ENCODE peak calls at places on chromosome 9, in eight cellular contexts. J is RWPE1; Z is CD4-positive, alpha-beta T cell; D is adrenal gland; K is AG09319; T is hepatocyte; L is uterus; Q is fibroblast of lung. X is an unnamed sample.

GRCh38 chr9:131324736-131325679 is 35.5 kb downstream of the PLPP7 start:
- DNase-seq in J (no peak), Z (no peak), D (no peak), K (no peak), T (no peak), L (no peak), Q (no peak), X (no peak)

GRCh38 chr9:112333639-112334318 is 360 bp upstream of the PTBP3 start:
- DNase-seq in J (peak; percentile 99), Z (peak; percentile 90), D (peak; percentile 95), K (peak; percentile 93), T (peak; percentile 99), L (peak; percentile 96), Q (peak; percentile 95), X (peak; percentile 92)

GRCh38 chr9:115498338-115498737 is 380.4 kb upstream of the TNC start:
- DNase-seq in J (peak; percentile 63), Z (no peak), D (no peak), K (no peak), T (peak; percentile 52), L (no peak), Q (no peak), X (no peak)

GRCh38 chr9:73073337-73074175 is 78.1 kb upstream of the ANXA1 start:
- DNase-seq in J (no peak), Z (no peak), D (no peak), K (no peak), T (no peak), L (no peak), Q (no peak), X (no peak)

GRCh38 chr9:137745541-137745991 is 126.8 kb downstream of the EHMT1 start:
- DNase-seq in J (no peak), Z (no peak), D (peak; percentile 57), K (no peak), T (peak; percentile 57), L (no peak), Q (no peak), X (no peak)

GRCh38 chr9:131495726-131496292 is 6.9 kb upstream of the POMT1 start:
- DNase-seq in J (no peak), Z (no peak), D (no peak), K (no peak), T (no peak), L (no peak), Q (no peak), X (no peak)

GRCh38 chr9:17519761-17520160 is 59.1 kb upstream of the SH3GL2 start:
- DNase-seq in J (no peak), Z (no peak), D (no peak), K (no peak), T (peak; percentile 43), L (no peak), Q (peak; percentile 36), X (no peak)

GRCh38 chr9:82923410-82924242 is 139.3 kb downstream of the RASEF start:
- DNase-seq in J (no peak), Z (no peak), D (no peak), K (no peak), T (peak; percentile 14), L (no peak), Q (no peak), X (no peak)

GRCh38 chr9:73219985-73220626 is 68.4 kb downstream of the ANXA1 start:
- DNase-seq in J (peak; percentile 45), Z (no peak), D (no peak), K (no peak), T (peak; percentile 13), L (no peak), Q (peak; percentile 50), X (no peak)

GRCh38 chr9:136416914-136417313 is 6.5 kb downstream of the PMPCA start:
- DNase-seq in J (no peak), Z (no peak), D (no peak), K (no peak), T (no peak), L (no peak), Q (no peak), X (no peak)

GRCh38 chr9:136418182-136419091 is 8.0 kb downstream of the PMPCA start:
- DNase-seq in J (no peak), Z (no peak), D (no peak), K (no peak), T (no peak), L (no peak), Q (no peak), X (no peak)

GRCh38 chr9:136416427-136416826 is 6.0 kb downstream of the PMPCA start:
- DNase-seq in J (no peak), Z (no peak), D (no peak), K (no peak), T (no peak), L (no peak), Q (no peak), X (no peak)

GRCh38 chr9:136421791-136422190 is 11.3 kb downstream of the PMPCA start:
- DNase-seq in J (no peak), Z (no peak), D (no peak), K (no peak), T (no peak), L (no peak), Q (no peak), X (no peak)

DNA sequence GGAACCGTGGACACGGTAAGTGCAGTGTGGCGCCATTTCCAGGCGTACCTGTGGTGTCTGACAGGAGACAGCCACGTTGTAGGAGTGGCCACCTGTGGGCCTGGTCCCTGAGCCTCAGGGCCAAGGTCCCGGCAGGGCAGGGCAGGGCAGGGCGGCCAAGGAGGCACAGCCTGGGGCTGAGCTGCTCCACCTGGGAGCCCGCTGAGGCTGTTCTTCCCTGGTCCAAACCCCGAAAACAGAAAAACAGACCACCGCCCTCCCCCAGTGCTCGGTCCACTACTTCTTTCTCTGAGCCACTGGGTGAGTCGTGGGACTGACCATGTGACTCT is 8.6 kb downstream of the PMPCA start:
- DNase-seq in J (no peak), Z (no peak), D (no peak), K (no peak), T (no peak), L (no peak), Q (no peak), X (no peak)
- TF ChIP-seq CTCF in J (no peak), Z (no peak), D (no peak), K (no peak), T (no peak), L (no peak), Q (no peak), X (no peak)

GRCh38 chr9:38068616-38068865 is 486 bp downstream of the SHB start:
- DNase-seq in J (no peak), Z (no peak), D (no peak), K (no peak), T (peak; percentile 82), L (no peak), Q (peak; percentile 58), X (peak; percentile 22)
- TF ChIP-seq CTCF in J (peak; percentile 64), Z (no peak), D (peak; percentile 37), K (peak; percentile 53), T (no peak), L (peak; percentile 52), Q (peak; percentile 39), X (peak; percentile 58)

GRCh38 chr9:135101926-135102325 is 14.5 kb downstream of the OLFM1 start:
- DNase-seq in J (no peak), Z (no peak), D (no peak), K (no peak), T (no peak), L (no peak), Q (no peak), X (no peak)
- TF ChIP-seq CTCF in J (no peak), Z (no peak), D (no peak), K (no peak), T (no peak), L (no peak), Q (no peak), X (no peak)

GRCh38 chr9:127770905-127771569 is 7.4 kb downstream of the SH2D3C start:
- DNase-seq in J (peak; percentile 100), Z (peak; percentile 97), D (peak; percentile 100), K (peak; percentile 87), T (peak; percentile 99), L (peak; percentile 99), Q (peak; percentile 96), X (peak; percentile 98)
- TF ChIP-seq CTCF in J (no peak), Z (no peak), D (no peak), K (no peak), T (no peak), L (peak; percentile 14), Q (no peak), X (no peak)

X was measured in neural crest cell.